ENCODE peak calls at places on chromosomes 1 and 21, in five cellular contexts. S, E, Q, T and H are unnamed samples.

GRCh38 chr1:242525360-242525722 is 844 bp upstream of the PLD5 start:
- DNase-seq in S (no peak), E (no peak), Q (no peak), T (no peak), H (no peak)

GRCh38 chr1:18948048-18948912 is 8.2 kb downstream of the IFFO2 start:
- DNase-seq in S (no peak), E (no peak), Q (no peak), T (no peak), H (no peak)

GRCh38 chr21:34037446-34037845 is 35.9 kb upstream of the MRPS6 start:
- DNase-seq in S (no peak), E (no peak), Q (no peak), T (no peak), H (no peak)

GRCh38 chr1:43582162-43582566 is 51.5 kb downstream of the PTPRF start:
- DNase-seq in S (no peak), E (no peak), Q (no peak), T (no peak), H (peak)

GRCh38 chr1:41473738-41474362 is 10.6 kb downstream of the EDN2 start:
- DNase-seq in S (no peak), E (no peak), Q (no peak), T (no peak), H (no peak)

GRCh38 chr1:113394043-113394862 is 3.9 kb downstream of the MAGI3 start:
- DNase-seq in S (no peak), E (no peak), Q (no peak), T (no peak), H (no peak)

GRCh38 chr21:15749045-15749867 is 19.5 kb downstream of the USP25 start:
- DNase-seq in S (no peak), E (no peak), Q (no peak), T (no peak), H (peak)

GRCh38 chr1:78070758-78071157 is 25.0 kb downstream of the GIPC2 start:
- DNase-seq in S (no peak), E (no peak), Q (no peak), T (no peak), H (no peak)

GRCh38 chr21:42401820-42402251 is 1.9 kb upstream of the UBASH3A start:
- DNase-seq in S (no peak), E (no peak), Q (no peak), T (no peak), H (no peak)

GRCh38 chr1:53739109-53739681 is at the start of gene GLIS1:
- DNase-seq in S (peak), E (peak), Q (peak), T (no peak), H (peak)

GRCh38 chr1:20472860-20473711 is 12.9 kb downstream of the CAMK2N1 start:
- DNase-seq in S (peak), E (peak), Q (no peak), T (no peak), H (peak)
- TF ChIP-seq POLR2A in S (no peak), E (no peak), Q (no peak), T (no peak), H (no peak)

GRCh38 chr1:73722055-73722454 is 475.9 kb downstream of the LRRIQ3 start:
- DNase-seq in S (no peak), E (no peak), Q (no peak), T (no peak), H (no peak)
- TF ChIP-seq POLR2A in S (no peak), E (no peak), Q (no peak), T (no peak), H (no peak)

DNA sequence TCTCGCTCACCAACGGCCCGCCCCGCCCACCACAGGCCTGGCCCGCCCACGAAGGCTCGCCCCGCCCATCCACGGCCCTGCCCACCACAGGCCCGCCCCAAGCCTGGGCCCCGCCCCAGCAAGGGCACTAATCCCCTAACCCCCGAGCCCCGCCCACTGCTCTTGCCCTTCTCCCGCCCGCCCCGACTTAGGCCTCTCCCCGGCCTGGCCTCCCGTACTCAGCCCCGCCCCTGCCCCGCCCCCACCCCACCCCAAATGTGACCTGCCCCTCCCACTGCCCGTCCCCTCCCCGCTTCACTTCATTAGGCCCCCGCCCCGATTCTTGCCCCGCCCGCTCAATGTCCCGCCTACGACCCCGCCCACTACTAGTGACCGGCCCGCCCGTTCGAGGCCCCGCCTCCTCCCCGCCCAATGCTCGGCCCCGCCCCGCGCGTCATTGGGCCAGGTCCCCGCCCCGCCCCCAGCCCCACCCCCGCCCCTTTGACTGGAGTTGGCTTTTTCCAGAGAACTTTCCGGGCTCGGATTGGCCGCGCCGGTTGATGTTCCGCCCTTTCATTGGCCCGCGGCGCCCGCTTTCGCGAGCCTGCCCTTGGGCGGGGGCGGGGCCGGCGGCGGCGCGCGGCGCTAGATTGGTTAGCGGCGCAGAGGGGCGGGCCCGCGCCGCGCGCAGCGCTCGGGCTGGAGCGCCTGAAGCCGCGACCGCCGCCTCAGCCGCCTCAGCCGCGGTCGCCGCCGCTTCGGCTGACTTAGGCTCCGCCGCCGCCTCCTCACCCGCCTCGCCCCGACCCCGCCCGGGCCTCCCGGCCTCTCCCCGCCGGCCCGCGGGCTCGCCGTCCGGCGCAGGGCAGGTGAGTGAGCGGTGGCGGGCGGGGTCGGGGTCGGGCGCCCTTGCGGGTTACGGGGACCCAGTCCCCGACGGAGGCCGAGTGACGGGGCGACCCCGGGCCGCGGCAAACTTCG is at the start of gene PCBP3:
- DNase-seq in S (peak), E (peak), Q (peak), T (peak), H (peak)
- TF ChIP-seq POLR2A in S (peak), E (peak), Q (peak), T (no peak), H (no peak)

GRCh38 chr1:151189638-151190445 is at the start of gene VPS72:
- DNase-seq in S (peak), E (peak), Q (peak), T (peak), H (peak)
- TF ChIP-seq POLR2A in S (no peak), E (peak), Q (peak), T (no peak), H (peak)